ENCODE peak calls at places on chromosomes 2 and 18, in four cellular contexts. One of them, this sample, is unnamed.

GRCh38 chr2:167758292-167758691 is 489.1 kb downstream of the STK39 start:
- DNase-seq in GM12864: no peak
- DNase-seq in tibial artery: no peak
- DNase-seq in brain microvascular endothelial cell: no peak
- DNase-seq in this sample: no peak

GRCh38 chr18:37660658-37661057 is 95.1 kb upstream of the CELF4 start:
- DNase-seq in GM12864: no peak
- DNase-seq in tibial artery: no peak
- DNase-seq in brain microvascular endothelial cell: no peak
- DNase-seq in this sample: no peak

GRCh38 chr18:58213445-58213844 is 169.4 kb downstream of the NEDD4L start:
- DNase-seq in GM12864: no peak
- DNase-seq in tibial artery: no peak
- DNase-seq in brain microvascular endothelial cell: peak; percentile 81
- DNase-seq in this sample: peak; percentile 88

GRCh38 chr2:36526216-36526615 is 71.8 kb downstream of the FEZ2 start:
- DNase-seq in GM12864: no peak
- DNase-seq in tibial artery: no peak
- DNase-seq in brain microvascular endothelial cell: no peak
- DNase-seq in this sample: no peak

GRCh38 chr18:43587538-43588153 is 310.4 kb upstream of the SYT4 start:
- DNase-seq in GM12864: no peak
- DNase-seq in tibial artery: no peak
- DNase-seq in brain microvascular endothelial cell: peak; percentile 53
- DNase-seq in this sample: peak; percentile 46

GRCh38 chr18:9209230-9209629 is 72.6 kb downstream of the ANKRD12 start:
- DNase-seq in GM12864: no peak
- DNase-seq in tibial artery: no peak
- DNase-seq in brain microvascular endothelial cell: no peak
- DNase-seq in this sample: no peak

GRCh38 chr2:39666489-39667141 is 898 bp downstream of the TMEM178A start:
- DNase-seq in GM12864: no peak
- DNase-seq in tibial artery: no peak
- DNase-seq in brain microvascular endothelial cell: no peak
- DNase-seq in this sample: no peak

GRCh38 chr2:26805241-26805676 is 19.4 kb downstream of the CENPA start:
- DNase-seq in GM12864: no peak
- DNase-seq in tibial artery: no peak
- DNase-seq in brain microvascular endothelial cell: peak; percentile 56
- DNase-seq in this sample: peak; percentile 76

GRCh38 chr2:112648081-112648480 is 2.3 kb downstream of the SLC20A1 start:
- DNase-seq in GM12864: no peak
- DNase-seq in tibial artery: no peak
- DNase-seq in brain microvascular endothelial cell: no peak
- DNase-seq in this sample: no peak

GRCh38 chr18:2656237-2657042 is 914 bp downstream of the SMCHD1 start:
- DNase-seq in GM12864: no peak
- DNase-seq in tibial artery: peak; percentile 87
- DNase-seq in brain microvascular endothelial cell: no peak
- DNase-seq in this sample: peak; percentile 43

GRCh38 chr2:129879614-129880180 is 99.8 kb upstream of the RAB6C start:
- DNase-seq in GM12864: no peak
- DNase-seq in tibial artery: no peak
- DNase-seq in brain microvascular endothelial cell: no peak
- DNase-seq in this sample: no peak

GRCh38 chr2:173876833-173877413 is 88.2 kb downstream of the SP3 start:
- DNase-seq in GM12864: no peak
- DNase-seq in tibial artery: no peak
- DNase-seq in brain microvascular endothelial cell: no peak
- DNase-seq in this sample: no peak

GRCh38 chr2:209636066-209636465 is 135.6 kb upstream of the UNC80 start:
- DNase-seq in GM12864: no peak
- DNase-seq in tibial artery: no peak
- DNase-seq in brain microvascular endothelial cell: no peak
- DNase-seq in this sample: peak; percentile 33

GRCh38 chr18:44839239-44839666 is 158.6 kb downstream of the SETBP1 start:
- DNase-seq in GM12864: peak; percentile 41
- DNase-seq in tibial artery: peak; percentile 85
- DNase-seq in brain microvascular endothelial cell: peak; percentile 12
- DNase-seq in this sample: peak; percentile 64

GRCh38 chr18:52670903-52671302 is 330.9 kb downstream of the DCC start:
- DNase-seq in GM12864: no peak
- DNase-seq in tibial artery: no peak
- DNase-seq in brain microvascular endothelial cell: peak; percentile 1
- DNase-seq in this sample: peak; percentile 49

GRCh38 chr2:129253461-129253812 is 726.0 kb upstream of the RAB6C start:
- DNase-seq in GM12864: no peak
- DNase-seq in tibial artery: no peak
- DNase-seq in brain microvascular endothelial cell: no peak
- DNase-seq in this sample: no peak

GRCh38 chr18:74476154-74476553 is 19.0 kb upstream of the DIPK1C start:
- DNase-seq in GM12864: no peak
- DNase-seq in tibial artery: no peak
- DNase-seq in brain microvascular endothelial cell: peak; percentile 19
- DNase-seq in this sample: no peak

GRCh38 chr2:127575185-127575765 is 39.8 kb downstream of the MYO7B start:
- DNase-seq in GM12864: no peak
- DNase-seq in tibial artery: no peak
- DNase-seq in brain microvascular endothelial cell: no peak
- DNase-seq in this sample: no peak

GRCh38 chr2:226023383-226023782 is 623.9 kb downstream of the NYAP2 start:
- DNase-seq in GM12864: no peak
- DNase-seq in tibial artery: no peak
- DNase-seq in brain microvascular endothelial cell: no peak
- DNase-seq in this sample: no peak

GRCh38 chr2:45008296-45009129 is 739 bp downstream of the SIX2 start:
- DNase-seq in GM12864: no peak
- DNase-seq in tibial artery: peak; percentile 73
- DNase-seq in brain microvascular endothelial cell: no peak
- DNase-seq in this sample: peak; percentile 32

GRCh38 chr2:217147751-217148318 is 288.0 kb upstream of the TNP1 start:
- DNase-seq in GM12864: no peak
- DNase-seq in tibial artery: no peak
- DNase-seq in brain microvascular endothelial cell: peak; percentile 14
- DNase-seq in this sample: no peak

GRCh38 chr18:12325726-12326245 is 17.7 kb downstream of the TUBB6 start:
- DNase-seq in GM12864: no peak
- DNase-seq in tibial artery: no peak
- DNase-seq in brain microvascular endothelial cell: no peak
- DNase-seq in this sample: no peak

GRCh38 chr2:127155901-127156300 is 48.9 kb upstream of the BIN1 start:
- DNase-seq in GM12864: no peak
- DNase-seq in tibial artery: no peak
- DNase-seq in brain microvascular endothelial cell: no peak
- DNase-seq in this sample: peak; percentile 43

GRCh38 chr2:226766352-226767055 is 33.1 kb downstream of the IRS1 start:
- DNase-seq in GM12864: no peak
- DNase-seq in tibial artery: no peak
- DNase-seq in brain microvascular endothelial cell: peak; percentile 20
- DNase-seq in this sample: peak; percentile 23

GRCh38 chr2:102283996-102284395 is 27.4 kb upstream of the IL1RL1 start:
- DNase-seq in GM12864: no peak
- DNase-seq in tibial artery: no peak
- DNase-seq in brain microvascular endothelial cell: no peak
- DNase-seq in this sample: no peak

GRCh38 chr18:36391426-36392145 is 94.1 kb downstream of the FHOD3 start:
- DNase-seq in GM12864: no peak
- DNase-seq in tibial artery: no peak
- DNase-seq in brain microvascular endothelial cell: no peak
- DNase-seq in this sample: no peak

GRCh38 chr2:28088970-28089369 is 198.4 kb downstream of the BABAM2 start:
- DNase-seq in GM12864: no peak
- DNase-seq in tibial artery: no peak
- DNase-seq in brain microvascular endothelial cell: peak; percentile 44
- DNase-seq in this sample: peak; percentile 62

GRCh38 chr18:5414546-5414945 is 119.0 kb upstream of the ZBTB14 start:
- DNase-seq in GM12864: no peak
- DNase-seq in tibial artery: no peak
- DNase-seq in brain microvascular endothelial cell: no peak
- DNase-seq in this sample: no peak

GRCh38 chr2:118431188-118431562 is 342.9 kb downstream of the INSIG2 start:
- DNase-seq in GM12864: no peak
- DNase-seq in tibial artery: no peak
- DNase-seq in brain microvascular endothelial cell: no peak
- DNase-seq in this sample: peak; percentile 25

DNA sequence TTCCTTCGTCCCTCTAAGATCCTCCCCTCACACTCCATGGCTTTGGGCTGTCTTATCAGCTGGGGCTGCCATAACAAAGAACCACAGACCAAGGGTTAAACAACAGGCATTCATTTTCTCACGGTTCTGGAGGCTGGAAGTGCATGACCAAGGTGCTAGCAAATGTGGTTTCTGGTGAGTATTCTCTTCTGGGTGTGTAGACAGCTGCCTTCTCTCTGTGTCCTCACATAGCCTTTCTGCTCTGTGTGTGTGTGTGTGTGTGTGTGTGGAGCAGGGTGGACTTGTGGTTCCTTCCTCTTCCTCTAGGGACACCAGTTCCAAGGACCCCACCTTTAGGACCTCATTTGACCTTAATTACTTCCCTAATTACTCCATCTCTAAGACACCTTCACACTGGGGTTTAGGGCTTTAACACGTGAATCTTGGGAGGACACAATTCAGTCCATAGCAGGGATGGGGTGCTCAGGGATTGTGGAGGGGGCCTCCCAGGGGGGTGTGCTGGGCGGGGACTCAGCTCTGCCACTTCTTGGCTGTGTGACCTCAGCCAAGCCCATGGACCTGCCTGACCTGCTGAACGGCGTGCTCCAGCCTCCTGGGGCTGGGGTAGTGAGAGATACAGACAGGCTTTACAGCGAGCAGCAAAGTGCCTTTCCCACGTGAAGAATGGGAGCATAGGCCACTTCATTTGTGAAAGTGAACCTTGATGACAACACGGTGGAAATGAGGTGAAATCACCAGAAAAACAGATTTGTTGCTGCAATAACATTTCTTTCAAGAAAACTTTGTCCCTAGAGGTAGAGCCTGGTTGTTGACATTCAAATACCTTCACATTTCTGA is 38.1 kb downstream of the ACKR3 start:
- DNase-seq in GM12864: no peak
- DNase-seq in tibial artery: no peak
- DNase-seq in brain microvascular endothelial cell: peak; percentile 88
- DNase-seq in this sample: peak; percentile 68
- TF ChIP-seq CTCF in GM12864: peak; percentile 11
- TF ChIP-seq CTCF in tibial artery: no peak
- TF ChIP-seq CTCF in brain microvascular endothelial cell: peak; percentile 53
- TF ChIP-seq CTCF in this sample: peak; percentile 17

DNA sequence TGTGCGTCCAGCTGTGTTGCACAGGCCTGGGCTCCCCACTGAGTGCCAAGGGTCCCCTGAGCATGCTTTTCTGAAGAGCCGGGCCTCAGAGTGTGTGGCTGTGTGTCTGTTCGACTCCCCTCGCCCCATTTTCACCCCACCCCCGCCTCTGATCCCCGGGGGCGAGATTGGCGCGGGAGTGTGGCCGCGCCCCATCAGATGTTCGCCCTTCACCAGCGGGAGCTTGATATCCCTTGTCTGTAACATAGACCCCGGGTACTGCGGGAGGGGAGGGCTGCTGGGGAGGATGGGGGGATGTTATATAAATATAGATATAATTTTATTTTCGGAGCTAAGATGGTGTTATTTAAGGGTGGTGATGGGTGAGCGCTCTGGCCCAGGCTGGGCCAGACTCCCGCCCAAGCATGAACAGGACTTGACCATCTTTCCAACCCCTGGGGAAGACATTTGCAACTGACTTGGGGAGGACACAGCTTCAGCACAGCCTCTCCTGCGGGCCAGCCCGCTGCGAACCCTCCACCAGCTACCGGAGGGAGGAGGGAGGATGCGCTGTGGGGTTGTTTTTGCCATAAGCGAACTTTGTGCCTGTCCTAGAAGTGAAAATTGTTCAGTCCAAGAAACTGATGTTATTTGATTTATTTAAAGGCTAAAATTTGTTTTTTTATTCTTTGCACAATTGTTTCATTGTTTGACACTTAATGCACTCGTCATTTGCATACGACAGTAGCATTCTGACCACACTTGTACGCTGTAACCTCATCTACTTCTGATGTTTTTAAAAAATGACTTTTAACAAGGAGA is 1.6 kb downstream of the RHOB start:
- DNase-seq in GM12864: no peak
- DNase-seq in tibial artery: peak; percentile 69
- DNase-seq in brain microvascular endothelial cell: no peak
- DNase-seq in this sample: peak; percentile 29
- TF ChIP-seq CTCF in GM12864: no peak
- TF ChIP-seq CTCF in tibial artery: no peak
- TF ChIP-seq CTCF in brain microvascular endothelial cell: no peak
- TF ChIP-seq CTCF in this sample: no peak

DNA sequence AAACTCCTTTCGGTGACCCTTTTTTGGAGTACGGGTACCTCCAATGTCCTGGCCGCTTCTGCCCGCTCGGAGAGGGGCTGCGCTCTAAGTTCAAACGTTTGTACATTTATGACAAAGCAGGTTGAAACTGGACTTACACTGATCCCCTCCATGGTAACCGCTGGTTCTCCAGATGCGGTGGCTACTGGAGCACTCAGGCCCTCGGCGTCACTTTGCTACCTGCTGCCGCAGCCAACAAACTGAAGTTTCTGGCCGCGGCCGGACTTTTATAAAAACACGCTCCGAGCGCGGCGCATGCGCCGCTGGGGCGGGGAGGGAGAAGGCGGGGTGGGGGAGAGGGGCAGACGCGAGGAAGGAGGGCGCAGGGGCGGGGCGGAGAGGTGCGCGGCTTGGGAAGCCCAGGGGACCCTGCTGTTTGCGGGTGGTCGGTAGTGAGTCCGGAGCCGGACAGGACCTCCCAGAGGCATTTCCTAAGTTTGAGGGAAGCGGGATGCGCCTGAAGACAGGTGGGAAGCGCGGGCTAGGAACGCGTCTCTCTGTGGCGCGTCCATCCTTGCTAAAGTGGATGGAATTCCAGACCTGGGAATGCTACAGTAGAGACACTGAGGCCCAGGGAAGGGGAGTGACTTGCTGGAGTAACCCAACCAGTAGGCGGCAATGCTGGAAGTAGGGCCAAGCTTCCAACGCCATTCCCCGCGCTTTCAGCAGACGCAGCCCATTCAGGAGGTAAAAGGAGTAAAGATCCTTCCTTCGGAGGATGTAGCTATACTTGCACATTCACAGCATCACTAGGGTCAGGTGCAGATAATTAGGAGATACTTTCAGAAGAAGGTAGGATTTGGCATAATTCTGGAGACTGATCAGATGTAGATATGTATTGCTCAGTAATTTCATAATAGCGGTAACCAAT is at the start of gene CXCR4:
- DNase-seq in GM12864: no peak
- DNase-seq in tibial artery: peak; percentile 80
- DNase-seq in brain microvascular endothelial cell: no peak
- DNase-seq in this sample: peak; percentile 29
- TF ChIP-seq CTCF in GM12864: peak; percentile 21
- TF ChIP-seq CTCF in tibial artery: no peak
- TF ChIP-seq CTCF in brain microvascular endothelial cell: peak; percentile 52
- TF ChIP-seq CTCF in this sample: peak; percentile 30

DNA sequence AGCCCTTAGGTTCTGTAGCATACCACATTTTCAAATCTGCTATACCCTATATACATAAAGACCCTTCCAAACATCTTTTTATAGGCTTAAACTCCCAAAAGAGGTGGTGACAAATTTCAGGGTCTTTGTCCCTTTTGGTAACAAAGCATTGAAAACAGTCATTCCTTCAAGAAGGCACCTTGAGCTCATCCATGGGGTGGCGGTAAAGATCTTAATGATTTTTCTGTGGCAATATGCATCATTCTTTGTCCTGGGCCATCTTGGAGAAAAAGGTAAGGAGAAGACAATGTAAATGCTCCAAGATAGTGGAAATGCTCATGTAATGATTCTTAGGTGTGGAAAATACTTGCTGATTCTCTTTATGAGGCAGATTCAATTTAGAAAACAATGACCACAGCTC is 890.5 kb downstream of the CNTNAP5 start:
- DNase-seq in GM12864: no peak
- DNase-seq in tibial artery: no peak
- DNase-seq in brain microvascular endothelial cell: no peak
- DNase-seq in this sample: no peak
- TF ChIP-seq CTCF in GM12864: no peak
- TF ChIP-seq CTCF in tibial artery: no peak
- TF ChIP-seq CTCF in brain microvascular endothelial cell: no peak
- TF ChIP-seq CTCF in this sample: no peak